ENCODE peak calls at places on chromosomes 5 and 9, in five cellular contexts. K, V, U, Y and Q are unnamed samples.

GRCh38 chr5:158807-159447 is 32.4 kb upstream of the LRRC14B start:
- DNase-seq in K (no peak), V (no peak), U (peak), Y (no peak), Q (no peak)

GRCh38 chr5:19531374-19531952 is 456.5 kb downstream of the CDH18 start:
- DNase-seq in K (no peak), V (no peak), U (no peak), Y (no peak), Q (no peak)

GRCh38 chr9:72978724-72979123 is 25.9 kb upstream of the ALDH1A1 start:
- DNase-seq in K (no peak), V (no peak), U (no peak), Y (no peak), Q (peak)

GRCh38 chr9:19127881-19128719 is 808 bp upstream of the PLIN2 start:
- DNase-seq in K (no peak), V (peak), U (peak), Y (peak), Q (peak)

GRCh38 chr9:100308965-100309564 is 43.7 kb downstream of the TEX10 start:
- DNase-seq in K (no peak), V (no peak), U (no peak), Y (no peak), Q (peak)

GRCh38 chr5:174843263-174844250 is 119.2 kb downstream of the MSX2 start:
- DNase-seq in K (no peak), V (peak), U (no peak), Y (no peak), Q (no peak)

GRCh38 chr5:58410441-58410840 is 49.4 kb downstream of the PLK2 start:
- DNase-seq in K (no peak), V (no peak), U (no peak), Y (no peak), Q (peak)

GRCh38 chr5:60810438-60811085 is 33.5 kb downstream of the ELOVL7 start:
- DNase-seq in K (no peak), V (no peak), U (no peak), Y (no peak), Q (peak)

GRCh38 chr9:130139251-130139650 is 33.0 kb upstream of the NCS1 start:
- DNase-seq in K (no peak), V (no peak), U (no peak), Y (no peak), Q (no peak)

GRCh38 chr9:112041536-112042243 is 133.4 kb downstream of the SUSD1 start:
- DNase-seq in K (peak), V (no peak), U (no peak), Y (no peak), Q (peak)

GRCh38 chr5:1477341-1477740 is 32.1 kb upstream of the SLC6A3 start:
- DNase-seq in K (peak), V (peak), U (no peak), Y (peak), Q (no peak)

GRCh38 chr9:135478858-135479468 is 619 bp upstream of the PPP1R26 start:
- DNase-seq in K (peak), V (no peak), U (no peak), Y (peak), Q (peak)

GRCh38 chr5:143359869-143360268 is 43.6 kb downstream of the NR3C1 start:
- DNase-seq in K (no peak), V (no peak), U (no peak), Y (no peak), Q (no peak)

GRCh38 chr5:139975306-139975705 is 67.8 kb downstream of the NRG2 start:
- DNase-seq in K (no peak), V (no peak), U (peak), Y (no peak), Q (no peak)

GRCh38 chr5:79464695-79465332 is 49.1 kb downstream of the HOMER1 start:
- DNase-seq in K (no peak), V (no peak), U (no peak), Y (no peak), Q (peak)

GRCh38 chr5:151107084-151107483 is 26.2 kb upstream of the TNIP1 start:
- DNase-seq in K (no peak), V (no peak), U (no peak), Y (peak), Q (no peak)

GRCh38 chr5:92518318-92518913 is 1062.6 kb downstream of the NR2F1-AS1 start:
- DNase-seq in K (no peak), V (no peak), U (no peak), Y (no peak), Q (peak)

GRCh38 chr5:134524826-134525686 is at the start of gene JADE2:
- DNase-seq in K (no peak), V (peak), U (peak), Y (peak), Q (peak)

GRCh38 chr5:73986729-73987128 is 360.7 kb downstream of the ARHGEF28 start:
- DNase-seq in K (no peak), V (no peak), U (no peak), Y (no peak), Q (no peak)

GRCh38 chr5:73983661-73984060 is 357.7 kb downstream of the ARHGEF28 start:
- DNase-seq in K (no peak), V (no peak), U (no peak), Y (no peak), Q (no peak)

GRCh38 chr5:73987915-73988314 is 361.9 kb downstream of the ARHGEF28 start:
- DNase-seq in K (no peak), V (no peak), U (no peak), Y (no peak), Q (no peak)

GRCh38 chr5:73981696-73982095 is 355.7 kb downstream of the ARHGEF28 start:
- DNase-seq in K (no peak), V (no peak), U (no peak), Y (no peak), Q (no peak)

DNA sequence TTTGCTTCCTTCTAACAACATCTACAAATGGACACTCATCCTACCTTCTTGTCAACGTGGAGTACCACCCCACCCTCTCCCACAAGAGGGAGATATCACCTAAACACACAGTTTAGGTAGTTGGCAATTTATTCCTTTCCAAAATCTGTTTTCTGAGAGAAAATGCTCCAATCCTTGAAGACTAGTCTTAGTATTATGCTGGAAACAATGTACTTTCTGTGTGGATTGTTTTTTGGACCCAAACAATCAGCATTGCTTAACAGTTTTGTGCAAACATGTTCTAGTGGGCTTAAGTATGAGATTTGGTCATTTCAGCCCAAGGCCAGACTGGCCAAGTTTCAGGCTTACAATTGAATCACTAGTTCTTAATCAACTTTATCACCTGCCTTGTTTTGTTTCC is 359.1 kb downstream of the ARHGEF28 start:
- DNase-seq in K (no peak), V (no peak), U (no peak), Y (no peak), Q (peak)
- TF ChIP-seq CTCF in K (no peak), V (no peak), U (no peak), Y (no peak), Q (peak)

GRCh38 chr9:93954436-93955355 is at the start of gene BARX1:
- DNase-seq in K (no peak), V (no peak), U (no peak), Y (no peak), Q (no peak)
- H3K4me3 ChIP-seq in K (no peak), V (peak), U (peak), Y (no peak), Q (no peak)

DNA sequence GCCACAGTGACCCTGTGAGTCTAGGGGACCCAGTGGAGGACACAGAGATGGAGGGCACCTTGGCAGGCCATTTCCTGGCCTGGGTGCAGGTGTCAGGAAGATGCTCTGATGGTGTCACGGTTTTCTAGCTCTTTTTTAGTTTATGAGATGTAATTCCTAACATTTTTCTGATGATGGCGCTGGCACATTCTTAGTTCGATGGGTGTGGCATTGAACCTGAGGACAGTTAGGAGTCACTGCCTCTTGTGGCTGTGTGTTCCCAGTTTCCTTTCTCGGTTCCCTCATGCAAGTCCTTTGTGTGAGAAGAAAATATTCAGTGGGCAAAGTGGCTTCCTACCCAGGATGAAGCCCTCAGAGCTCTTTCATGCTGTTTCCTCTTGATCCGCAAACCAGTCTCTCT is 129.4 kb upstream of the ICE1 start:
- DNase-seq in K (no peak), V (no peak), U (no peak), Y (no peak), Q (no peak)
- TF ChIP-seq CTCF in K (no peak), V (no peak), U (no peak), Y (no peak), Q (no peak)

GRCh38 chr5:16178745-16179372 is 732 bp downstream of the MARCHF11 start:
- DNase-seq in K (no peak), V (peak), U (no peak), Y (peak), Q (peak)

GRCh38 chr5:16180789-16181082 is 1.1 kb upstream of the MARCHF11 start:
- DNase-seq in K (no peak), V (no peak), U (no peak), Y (no peak), Q (no peak)

GRCh38 chr5:16179936-16180788 is 571 bp upstream of the MARCHF11 start:
- DNase-seq in K (no peak), V (no peak), U (no peak), Y (no peak), Q (no peak)

DNA sequence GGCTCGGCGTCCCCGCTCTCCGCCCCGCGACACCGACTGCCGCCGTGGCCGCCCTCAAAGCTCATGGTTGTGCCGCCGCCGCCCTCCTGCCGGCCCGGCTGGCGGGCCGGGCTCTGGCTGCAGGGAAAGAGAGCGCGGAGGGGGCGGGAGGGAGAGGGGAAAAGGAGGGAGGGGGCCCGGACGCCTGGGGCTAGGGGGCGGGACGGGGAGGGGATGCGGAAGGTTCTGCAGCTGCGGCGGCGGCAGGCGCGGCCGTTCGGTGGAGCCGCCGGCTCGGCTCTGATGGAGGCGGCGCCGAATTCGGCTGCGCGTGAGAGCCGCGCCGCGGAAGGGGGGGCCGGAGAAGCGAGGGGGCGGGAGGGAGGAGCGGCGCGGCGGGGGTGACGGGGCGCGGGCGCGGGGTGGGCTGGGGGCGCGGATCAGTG is at the start of gene MARCHF11:
- DNase-seq in K (no peak), V (no peak), U (no peak), Y (no peak), Q (no peak)
- H3K4me3 ChIP-seq in K (peak), V (peak), U (peak), Y (no peak), Q (no peak)

GRCh38 chr5:94285984-94286383 is 332.4 kb downstream of the KIAA0825 start:
- DNase-seq in K (no peak), V (no peak), U (no peak), Y (no peak), Q (no peak)
- TF ChIP-seq CTCF in K (no peak), V (no peak), U (no peak), Y (no peak), Q (no peak)

DNA sequence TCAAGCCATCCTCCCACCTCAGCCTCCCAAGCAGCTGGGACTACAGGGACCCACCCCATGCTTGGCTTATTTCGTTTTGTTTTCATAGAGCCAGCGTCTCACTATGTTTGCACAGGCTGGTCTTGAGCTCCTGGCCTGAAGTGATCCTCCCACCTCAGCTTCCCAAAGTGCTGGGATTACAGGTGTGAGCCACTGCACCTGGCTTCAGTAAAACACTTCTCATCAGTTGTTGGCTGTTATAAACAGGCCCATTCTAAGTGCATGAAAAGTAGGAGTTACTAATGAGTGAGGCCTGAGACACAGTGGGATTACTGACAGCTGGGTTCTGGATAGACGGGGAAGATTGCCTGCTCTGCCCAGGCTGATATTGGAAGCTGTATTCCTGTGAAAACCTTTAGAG is 3.5 kb downstream of the CRB2 start:
- DNase-seq in K (no peak), V (no peak), U (no peak), Y (peak), Q (no peak)
- H3K4me3 ChIP-seq in K (no peak), V (no peak), U (no peak), Y (no peak), Q (no peak)

GRCh38 chr5:36240779-36241635 is 718 bp downstream of the NADK2 start:
- DNase-seq in K (peak), V (peak), U (peak), Y (peak), Q (peak)
- TF ChIP-seq CTCF in K (no peak), V (no peak), U (no peak), Y (no peak), Q (peak)

DNA sequence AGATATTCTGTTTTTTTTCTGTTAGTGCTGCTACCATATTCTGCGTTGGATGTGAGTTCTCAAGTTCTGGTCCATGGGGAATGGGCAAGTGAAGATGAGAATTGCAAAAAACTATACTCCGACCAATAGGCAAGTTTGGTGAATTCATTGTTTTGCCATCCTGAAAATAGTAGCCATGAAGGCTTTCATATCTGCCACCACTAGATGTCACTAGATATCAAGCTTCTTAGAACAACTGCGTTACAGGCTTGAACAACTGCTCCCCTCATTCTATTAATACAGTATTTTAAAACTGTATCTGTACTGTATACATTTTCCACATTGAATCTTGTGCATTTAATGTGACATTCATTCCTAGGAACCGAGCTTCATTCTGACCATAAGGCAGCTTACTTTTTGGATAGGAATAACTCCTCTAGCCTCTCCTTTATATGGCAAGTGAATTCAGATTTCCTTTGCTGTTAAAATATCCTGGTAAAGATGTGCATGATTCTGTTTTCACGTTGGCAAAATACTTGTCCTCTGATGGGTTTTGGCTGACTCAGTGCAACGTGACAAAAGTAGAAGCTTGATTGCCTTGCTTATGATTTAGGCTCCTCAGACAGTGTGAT is 163.7 kb downstream of the SREK1 start:
- DNase-seq in K (no peak), V (no peak), U (no peak), Y (no peak), Q (peak)
- H3K4me3 ChIP-seq in K (no peak), V (peak), U (no peak), Y (no peak), Q (no peak)

DNA sequence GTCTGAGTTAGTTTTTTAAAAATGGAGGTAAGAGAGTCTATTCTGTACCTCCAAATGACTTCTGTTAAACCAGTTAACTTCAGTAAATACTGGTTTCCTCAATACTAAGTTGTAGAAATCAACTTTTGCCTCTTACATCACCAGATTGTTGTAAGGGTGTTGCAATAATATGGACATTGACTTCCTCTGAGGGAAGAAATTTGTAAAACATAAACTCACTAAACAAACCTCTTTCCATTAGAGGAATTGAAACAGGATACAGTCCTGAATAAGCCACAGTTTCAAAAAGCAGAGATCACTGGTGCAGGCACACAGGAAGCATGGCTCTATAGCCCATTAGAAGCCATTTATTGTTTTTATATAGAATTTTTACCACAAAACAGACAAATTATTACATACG is 32.7 kb upstream of the SLCO6A1 start:
- DNase-seq in K (no peak), V (no peak), U (no peak), Y (no peak), Q (peak)
- TF ChIP-seq CTCF in K (no peak), V (no peak), U (no peak), Y (no peak), Q (no peak)

GRCh38 chr9:21708225-21708624 is 94.2 kb upstream of the MTAP start:
- DNase-seq in K (no peak), V (no peak), U (no peak), Y (no peak), Q (no peak)
- H3K4me3 ChIP-seq in K (no peak), V (no peak), U (no peak), Y (no peak), Q (no peak)